ENCODE peak calls at places on chromosomes 2 and 18, in nine cellular contexts. U, V, K, D, L, R, E, I and O are unnamed samples.

GRCh38 chr2:190863946-190864345 is 16.7 kb upstream of the GLS start:
- DNase-seq in U (peak), V (no peak), K (no peak), D (no peak), L (no peak), R (peak), E (no peak), I (no peak), O (no peak)

GRCh38 chr2:69368588-69368987 is 18.4 kb downstream of the GFPT1 start:
- DNase-seq in U (no peak), V (no peak), K (no peak), D (no peak), L (no peak), R (no peak), E (no peak), I (no peak), O (no peak)

GRCh38 chr2:70753978-70754377 is 14.0 kb downstream of the ADD2 start:
- DNase-seq in U (no peak), V (no peak), K (no peak), D (no peak), L (no peak), R (no peak), E (no peak), I (no peak), O (no peak)

GRCh38 chr2:197219636-197220035 is 90.9 kb downstream of the ANKRD44 start:
- DNase-seq in U (no peak), V (no peak), K (no peak), D (no peak), L (peak), R (no peak), E (no peak), I (no peak), O (no peak)

GRCh38 chr2:232890896-232891601 is 21.0 kb downstream of the SNORC start:
- DNase-seq in U (peak), V (no peak), K (no peak), D (no peak), L (peak), R (peak), E (no peak), I (no peak), O (no peak)

GRCh38 chr2:32932825-32933755 is 13.7 kb upstream of the LTBP1 start:
- DNase-seq in U (no peak), V (no peak), K (no peak), D (no peak), L (no peak), R (no peak), E (no peak), I (no peak), O (no peak)

GRCh38 chr2:348517-348916 is 60.6 kb upstream of the ALKAL2 start:
- DNase-seq in U (no peak), V (no peak), K (no peak), D (no peak), L (peak), R (peak), E (no peak), I (no peak), O (peak)

GRCh38 chr2:223626713-223627112 is 24.6 kb upstream of the SCG2 start:
- DNase-seq in U (no peak), V (no peak), K (no peak), D (no peak), L (peak), R (no peak), E (no peak), I (no peak), O (peak)

GRCh38 chr2:26630669-26631360 is 10.4 kb downstream of the CIB4 start:
- DNase-seq in U (no peak), V (no peak), K (no peak), D (no peak), L (peak), R (no peak), E (no peak), I (no peak), O (no peak)

GRCh38 chr2:177262137-177262536 is 2.4 kb downstream of the NFE2L2 start:
- DNase-seq in U (no peak), V (no peak), K (no peak), D (no peak), L (no peak), R (no peak), E (no peak), I (no peak), O (no peak)

GRCh38 chr2:233271693-233272092 is 20.2 kb downstream of the ATG16L1 start:
- DNase-seq in U (no peak), V (no peak), K (no peak), D (no peak), L (no peak), R (peak), E (no peak), I (no peak), O (no peak)

GRCh38 chr18:79095216-79095615 is 26.0 kb downstream of the ATP9B start:
- DNase-seq in U (no peak), V (no peak), K (no peak), D (no peak), L (no peak), R (no peak), E (no peak), I (no peak), O (no peak)

GRCh38 chr2:23354554-23354953 is 30.4 kb upstream of the KLHL29 start:
- DNase-seq in U (no peak), V (no peak), K (no peak), D (no peak), L (no peak), R (no peak), E (no peak), I (no peak), O (no peak)

GRCh38 chr2:9844581-9844980 is 1.3 kb downstream of the TAF1B start:
- DNase-seq in U (no peak), V (no peak), K (no peak), D (no peak), L (peak), R (no peak), E (peak), I (no peak), O (no peak)

GRCh38 chr2:66575625-66576371 is 140.9 kb downstream of the MEIS1 start:
- DNase-seq in U (peak), V (no peak), K (no peak), D (no peak), L (peak), R (peak), E (no peak), I (no peak), O (no peak)

GRCh38 chr2:121791801-121792221 is 36.4 kb downstream of the TSN start:
- DNase-seq in U (no peak), V (no peak), K (no peak), D (no peak), L (no peak), R (no peak), E (no peak), I (no peak), O (no peak)

GRCh38 chr18:23283933-23284430 is 148.7 kb downstream of the CABLES1 start:
- DNase-seq in U (no peak), V (no peak), K (no peak), D (no peak), L (peak), R (no peak), E (no peak), I (no peak), O (no peak)

GRCh38 chr2:144032566-144032965 is 487.4 kb downstream of the ZEB2 start:
- DNase-seq in U (no peak), V (no peak), K (no peak), D (no peak), L (peak), R (no peak), E (no peak), I (no peak), O (peak)

GRCh38 chr18:53944721-53945120 is 279.7 kb downstream of the MBD2 start:
- DNase-seq in U (no peak), V (no peak), K (no peak), D (no peak), L (no peak), R (no peak), E (peak), I (no peak), O (no peak)

GRCh38 chr2:155904720-155905119 is 427.8 kb downstream of the NR4A2 start:
- DNase-seq in U (no peak), V (no peak), K (no peak), D (no peak), L (no peak), R (no peak), E (no peak), I (no peak), O (no peak)

GRCh38 chr18:46224181-46224775 is 120.1 kb downstream of the HAUS1 start:
- DNase-seq in U (no peak), V (no peak), K (no peak), D (no peak), L (peak), R (no peak), E (no peak), I (no peak), O (no peak)

GRCh38 chr18:61891271-61891670 is 1.5 kb downstream of the RNF152 start:
- DNase-seq in U (no peak), V (no peak), K (no peak), D (no peak), L (no peak), R (no peak), E (no peak), I (no peak), O (no peak)

GRCh38 chr2:113198790-113199612 is 25.2 kb downstream of the PSD4 start:
- DNase-seq in U (peak), V (peak), K (peak), D (peak), L (peak), R (peak), E (peak), I (no peak), O (no peak)

GRCh38 chr2:179595284-179595683 is 266.1 kb downstream of the ZNF385B start:
- DNase-seq in U (peak), V (no peak), K (no peak), D (no peak), L (no peak), R (no peak), E (no peak), I (no peak), O (no peak)

GRCh38 chr18:77133920-77134496 is 1.4 kb upstream of the MBP start:
- DNase-seq in U (no peak), V (no peak), K (peak), D (peak), L (no peak), R (peak), E (no peak), I (peak), O (peak)

GRCh38 chr2:7992612-7993596 is 689.0 kb upstream of the ID2 start:
- DNase-seq in U (peak), V (no peak), K (no peak), D (no peak), L (peak), R (no peak), E (no peak), I (peak), O (peak)
- H3K4me3 ChIP-seq in U (no peak), V (no peak), K (no peak), D (no peak), L (no peak), R (no peak), E (no peak), I (no peak), O (no peak)

GRCh38 chr18:22164337-22165048 is 4.9 kb upstream of the GATA6 start:
- DNase-seq in U (no peak), V (no peak), K (no peak), D (no peak), L (no peak), R (peak), E (no peak), I (no peak), O (no peak)
- H3K4me3 ChIP-seq in U (peak), V (no peak), K (peak), D (no peak), L (peak), R (peak), E (no peak), I (no peak), O (no peak)

GRCh38 chr2:217977840-217978535 is 24.8 kb downstream of the TNS1 start:
- DNase-seq in U (no peak), V (no peak), K (no peak), D (no peak), L (no peak), R (no peak), E (no peak), I (no peak), O (no peak)
- H3K4me3 ChIP-seq in U (peak), V (no peak), K (peak), D (no peak), L (peak), R (no peak), E (no peak), I (no peak), O (no peak)

GRCh38 chr2:37203708-37204107 is 7.4 kb downstream of the CEBPZOS start:
- DNase-seq in U (no peak), V (no peak), K (no peak), D (no peak), L (no peak), R (no peak), E (no peak), I (no peak), O (no peak)

GRCh38 chr2:37211212-37211611 is 14.9 kb downstream of the CEBPZOS start:
- DNase-seq in U (no peak), V (no peak), K (no peak), D (no peak), L (peak), R (no peak), E (no peak), I (no peak), O (no peak)

GRCh38 chr2:37201208-37201607 is 4.9 kb downstream of the CEBPZOS start:
- DNase-seq in U (no peak), V (no peak), K (no peak), D (no peak), L (peak), R (no peak), E (no peak), I (no peak), O (no peak)

GRCh38 chr2:37201766-37202165 is 5.5 kb downstream of the CEBPZOS start:
- DNase-seq in U (no peak), V (no peak), K (no peak), D (no peak), L (peak), R (no peak), E (no peak), I (no peak), O (no peak)

GRCh38 chr2:37205689-37206341 is 9.5 kb downstream of the CEBPZOS start:
- DNase-seq in U (no peak), V (no peak), K (no peak), D (no peak), L (no peak), R (no peak), E (no peak), I (no peak), O (no peak)
- H3K4me3 ChIP-seq in U (no peak), V (no peak), K (no peak), D (no peak), L (no peak), R (no peak), E (no peak), I (no peak), O (no peak)

DNA sequence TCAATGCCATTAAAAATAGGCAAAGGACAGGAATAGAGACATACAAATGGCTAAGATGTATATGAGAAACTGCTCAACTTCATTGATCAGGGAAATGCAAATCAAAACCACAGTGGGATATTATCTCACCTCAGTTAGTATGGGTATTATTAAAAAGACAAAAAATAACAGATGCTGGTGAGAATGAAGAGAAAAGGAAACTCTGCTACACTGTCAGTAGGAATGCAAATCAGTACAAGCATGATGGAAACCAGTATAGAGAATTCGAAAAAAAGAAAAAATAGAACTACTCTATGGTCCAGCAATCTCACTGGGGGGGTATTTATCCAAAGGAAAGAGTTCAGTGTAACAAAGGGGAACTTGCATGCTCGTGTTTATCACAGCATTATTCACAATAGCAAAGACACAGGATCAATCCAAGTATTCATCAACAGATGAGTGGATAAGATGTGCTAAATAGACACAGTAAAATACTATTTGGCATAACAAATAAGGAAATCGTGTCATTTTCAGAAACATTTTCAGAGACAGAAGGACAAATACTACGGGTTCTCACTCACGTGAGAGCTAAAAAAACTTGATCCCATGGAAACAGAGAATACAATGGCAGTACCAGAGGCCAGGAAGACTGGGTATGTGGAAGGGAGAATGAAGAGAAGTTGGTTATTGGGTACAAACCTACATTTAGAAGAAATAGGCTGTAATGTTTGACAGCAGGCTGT is 60.6 kb downstream of the CCDC74A start:
- DNase-seq in U (no peak), V (no peak), K (no peak), D (no peak), L (no peak), R (no peak), E (peak), I (no peak), O (no peak)
- H3K4me3 ChIP-seq in U (no peak), V (no peak), K (no peak), D (no peak), L (no peak), R (no peak), E (no peak), I (no peak), O (no peak)

DNA sequence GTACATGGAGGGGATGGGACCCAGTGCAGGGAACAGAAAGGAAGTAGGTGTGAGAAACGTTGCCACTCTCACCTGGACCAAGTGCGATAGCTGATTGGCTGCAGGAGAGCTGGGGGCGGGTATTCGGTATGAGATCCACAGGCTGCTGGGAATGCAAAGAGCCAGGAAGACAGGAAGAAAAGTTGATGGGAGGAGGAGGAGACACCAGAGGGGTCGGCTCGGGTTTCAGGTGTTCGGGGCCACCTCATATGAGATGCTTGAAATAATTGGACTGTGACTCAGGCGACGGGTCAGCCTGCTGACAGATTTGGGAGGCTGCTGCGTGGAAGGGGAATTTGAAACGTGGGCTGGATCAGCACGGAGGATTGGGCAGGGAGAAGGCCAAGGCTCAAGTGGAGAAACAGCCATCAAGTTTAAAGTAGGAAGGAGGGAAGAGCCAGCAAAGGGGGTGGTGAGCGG is 65.1 kb downstream of the MRPS9 start:
- DNase-seq in U (peak), V (no peak), K (no peak), D (no peak), L (peak), R (no peak), E (no peak), I (no peak), O (peak)
- H3K4me3 ChIP-seq in U (no peak), V (no peak), K (no peak), D (no peak), L (no peak), R (no peak), E (no peak), I (no peak), O (no peak)

DNA sequence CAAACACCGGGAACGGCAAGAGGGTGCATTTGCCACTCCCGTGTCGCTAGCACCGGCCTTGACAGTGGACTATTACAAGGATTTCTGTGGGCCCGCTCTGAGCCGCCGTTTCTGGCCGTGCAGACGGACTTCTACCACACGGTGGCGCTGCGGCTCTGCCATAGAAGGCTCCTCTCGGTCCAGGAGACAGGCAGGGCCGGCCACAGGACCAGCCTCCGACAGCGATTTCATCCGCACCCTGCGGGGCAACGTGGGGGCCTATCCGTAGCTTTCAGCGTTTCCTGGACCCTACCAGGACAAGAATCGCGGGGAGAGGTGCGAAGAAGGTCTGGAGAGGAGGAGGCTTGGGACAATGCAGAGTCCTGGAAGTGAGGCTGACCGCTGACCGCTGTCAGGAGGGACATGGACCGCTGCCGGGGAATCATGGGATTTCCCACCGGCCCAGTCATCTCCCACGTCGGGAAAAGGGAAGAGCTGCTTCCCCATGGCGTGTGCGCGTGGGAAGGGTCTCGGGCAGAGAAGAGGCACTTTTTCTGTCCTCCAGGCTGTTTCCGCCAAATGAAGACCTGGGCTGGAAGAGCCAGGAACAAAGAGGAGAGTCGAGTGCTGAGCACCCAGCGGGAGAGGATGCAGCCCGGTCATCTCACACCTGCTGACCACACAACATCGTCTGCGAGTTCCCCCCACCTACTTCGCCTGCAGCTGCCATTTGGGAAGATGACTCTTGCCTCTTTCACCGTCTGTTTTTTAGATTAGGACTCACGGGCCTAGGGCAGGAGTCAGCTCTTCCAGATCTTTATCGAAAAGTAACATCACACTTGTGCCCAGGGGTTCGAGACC is 35.5 kb upstream of the HAAO start:
- DNase-seq in U (peak), V (peak), K (peak), D (peak), L (peak), R (peak), E (peak), I (peak), O (no peak)
- H3K4me3 ChIP-seq in U (no peak), V (peak), K (peak), D (peak), L (peak), R (no peak), E (no peak), I (peak), O (peak)

GRCh38 chr2:209768557-209768956 is 3.1 kb upstream of the UNC80 start:
- DNase-seq in U (no peak), V (no peak), K (no peak), D (no peak), L (no peak), R (no peak), E (no peak), I (no peak), O (no peak)

GRCh38 chr2:209771474-209772292 is at the start of gene UNC80:
- DNase-seq in U (peak), V (no peak), K (no peak), D (peak), L (peak), R (peak), E (no peak), I (no peak), O (peak)

GRCh38 chr2:209767316-209767715 is 4.3 kb upstream of the UNC80 start:
- DNase-seq in U (no peak), V (no peak), K (no peak), D (no peak), L (no peak), R (no peak), E (no peak), I (no peak), O (no peak)

GRCh38 chr2:209773377-209773776 is 1.7 kb downstream of the UNC80 start:
- DNase-seq in U (no peak), V (no peak), K (no peak), D (no peak), L (no peak), R (no peak), E (no peak), I (no peak), O (no peak)

GRCh38 chr2:209772316-209772715 is 684 bp downstream of the UNC80 start:
- DNase-seq in U (peak), V (no peak), K (no peak), D (peak), L (no peak), R (no peak), E (no peak), I (no peak), O (no peak)
- H3K4me3 ChIP-seq in U (peak), V (no peak), K (no peak), D (peak), L (no peak), R (no peak), E (no peak), I (no peak), O (peak)

GRCh38 chr18:51654441-51655326 is 457.2 kb upstream of the MEX3C start:
- DNase-seq in U (no peak), V (no peak), K (no peak), D (no peak), L (no peak), R (no peak), E (peak), I (no peak), O (no peak)
- H3K4me3 ChIP-seq in U (no peak), V (no peak), K (no peak), D (no peak), L (no peak), R (no peak), E (peak), I (no peak), O (no peak)